ENCODE peak calls at places on chromosomes 2 and 18, in ten cellular contexts. H is heart right ventricle, D is left ventricle myocardium inferior, T is thoracic aorta, C is adrenal gland, M is BE2C, I is IMR-90, O is BJ, R is sigmoid colon, N is neural progenitor cell. P is an unnamed sample.

GRCh38 chr2:217816396-217816869 is 186.4 kb downstream of the TNS1 start:
- DNase-seq in H (peak; percentile 84), D (peak; percentile 60), T (no peak), C (peak; percentile 51), M (no peak), I (peak; percentile 46), O (peak; percentile 15), R (peak; percentile 92), N (no peak), P (no peak)

GRCh38 chr2:42812899-42813479 is 20.6 kb upstream of the HAAO start:
- DNase-seq in H (no peak), D (no peak), T (no peak), C (no peak), M (no peak), I (peak; percentile 31), O (no peak), R (no peak), N (no peak), P (no peak)

GRCh38 chr2:241161646-241162281 is 11.5 kb downstream of the PPP1R7 start:
- DNase-seq in H (peak; percentile 77), D (peak; percentile 80), T (peak; percentile 36), C (peak; percentile 70), M (no peak), I (peak; percentile 87), O (peak; percentile 39), R (peak; percentile 93), N (no peak), P (no peak)

GRCh38 chr2:112174383-112174782 is 36.2 kb downstream of the FBLN7 start:
- DNase-seq in H (no peak), D (no peak), T (no peak), C (no peak), M (no peak), I (no peak), O (no peak), R (no peak), N (no peak), P (peak; percentile 16)

GRCh38 chr18:63155910-63156773 is 163.4 kb downstream of the BCL2 start:
- DNase-seq in H (no peak), D (no peak), T (no peak), C (no peak), M (no peak), I (no peak), O (no peak), R (no peak), N (no peak), P (no peak)

GRCh38 chr2:96899084-96899735 is 29.3 kb upstream of the SEMA4C start:
- DNase-seq in H (no peak), D (no peak), T (peak; percentile 28), C (peak; percentile 78), M (no peak), I (peak; percentile 35), O (no peak), R (no peak), N (no peak), P (no peak)

GRCh38 chr2:44934962-44935853 is 6.3 kb upstream of the SIX3 start:
- DNase-seq in H (no peak), D (no peak), T (no peak), C (no peak), M (no peak), I (no peak), O (no peak), R (peak; percentile 46), N (peak; percentile 83), P (no peak)

GRCh38 chr2:20488782-20489181 is 41.9 kb downstream of the RHOB start:
- DNase-seq in H (no peak), D (no peak), T (no peak), C (no peak), M (no peak), I (no peak), O (no peak), R (peak; percentile 56), N (no peak), P (no peak)

GRCh38 chr18:12895016-12895415 is 11.0 kb upstream of the PTPN2 start:
- DNase-seq in H (no peak), D (no peak), T (no peak), C (no peak), M (no peak), I (no peak), O (no peak), R (no peak), N (no peak), P (no peak)

GRCh38 chr18:12890964-12891363 is 6.9 kb upstream of the PTPN2 start:
- DNase-seq in H (no peak), D (no peak), T (no peak), C (no peak), M (no peak), I (no peak), O (no peak), R (no peak), N (no peak), P (no peak)

GRCh38 chr18:12891561-12891960 is 7.5 kb upstream of the PTPN2 start:
- DNase-seq in H (no peak), D (no peak), T (no peak), C (no peak), M (no peak), I (no peak), O (no peak), R (no peak), N (no peak), P (no peak)

GRCh38 chr18:12886498-12887126 is 2.6 kb upstream of the PTPN2 start:
- DNase-seq in H (no peak), D (no peak), T (no peak), C (no peak), M (peak; percentile 24), I (no peak), O (no peak), R (no peak), N (peak; percentile 16), P (no peak)

DNA sequence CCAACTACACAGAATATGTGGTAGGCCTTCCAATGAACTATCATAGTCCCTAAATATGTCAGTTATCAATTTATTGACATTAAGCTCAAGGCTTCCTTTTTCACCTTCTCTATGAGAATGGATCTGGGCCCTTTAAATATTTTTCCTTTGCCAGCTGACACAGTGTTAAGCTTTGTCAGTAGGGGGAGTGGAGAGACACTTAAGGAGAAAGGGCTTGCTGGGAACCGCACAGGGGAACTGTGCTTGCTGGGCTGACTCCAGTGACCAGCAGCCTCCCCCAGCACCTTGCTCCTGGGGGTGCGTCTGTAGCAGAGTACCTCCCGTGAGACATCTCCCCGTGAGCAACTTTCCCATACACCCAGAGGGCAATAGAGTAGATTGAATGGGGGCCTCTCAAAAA is 6.5 kb upstream of the PTPN2 start:
- DNase-seq in H (no peak), D (no peak), T (no peak), C (no peak), M (no peak), I (no peak), O (no peak), R (no peak), N (no peak), P (no peak)
- TF ChIP-seq CTCF in H (no peak), D (no peak), T (no peak), C (no peak), M (peak; percentile 30), I (peak; percentile 10), O (peak; percentile 22), R (no peak), N (no peak), P (no peak)

GRCh38 chr2:232524771-232525170 is 1.2 kb upstream of the CHRND start:
- DNase-seq in H (no peak), D (no peak), T (no peak), C (no peak), M (no peak), I (no peak), O (no peak), R (no peak), N (no peak), P (no peak)

GRCh38 chr2:232522014-232522854 is 2.0 kb downstream of the PRSS56 start:
- DNase-seq in H (peak; percentile 22), D (peak; percentile 44), T (no peak), C (peak; percentile 66), M (peak; percentile 73), I (no peak), O (no peak), R (no peak), N (peak; percentile 77), P (no peak)

GRCh38 chr2:232522855-232523681 is 2.9 kb downstream of the PRSS56 start:
- DNase-seq in H (no peak), D (no peak), T (no peak), C (no peak), M (no peak), I (no peak), O (no peak), R (no peak), N (no peak), P (no peak)

GRCh38 chr2:232525199-232525598 is 761 bp upstream of the CHRND start:
- DNase-seq in H (no peak), D (no peak), T (no peak), C (no peak), M (no peak), I (no peak), O (no peak), R (no peak), N (no peak), P (no peak)

DNA sequence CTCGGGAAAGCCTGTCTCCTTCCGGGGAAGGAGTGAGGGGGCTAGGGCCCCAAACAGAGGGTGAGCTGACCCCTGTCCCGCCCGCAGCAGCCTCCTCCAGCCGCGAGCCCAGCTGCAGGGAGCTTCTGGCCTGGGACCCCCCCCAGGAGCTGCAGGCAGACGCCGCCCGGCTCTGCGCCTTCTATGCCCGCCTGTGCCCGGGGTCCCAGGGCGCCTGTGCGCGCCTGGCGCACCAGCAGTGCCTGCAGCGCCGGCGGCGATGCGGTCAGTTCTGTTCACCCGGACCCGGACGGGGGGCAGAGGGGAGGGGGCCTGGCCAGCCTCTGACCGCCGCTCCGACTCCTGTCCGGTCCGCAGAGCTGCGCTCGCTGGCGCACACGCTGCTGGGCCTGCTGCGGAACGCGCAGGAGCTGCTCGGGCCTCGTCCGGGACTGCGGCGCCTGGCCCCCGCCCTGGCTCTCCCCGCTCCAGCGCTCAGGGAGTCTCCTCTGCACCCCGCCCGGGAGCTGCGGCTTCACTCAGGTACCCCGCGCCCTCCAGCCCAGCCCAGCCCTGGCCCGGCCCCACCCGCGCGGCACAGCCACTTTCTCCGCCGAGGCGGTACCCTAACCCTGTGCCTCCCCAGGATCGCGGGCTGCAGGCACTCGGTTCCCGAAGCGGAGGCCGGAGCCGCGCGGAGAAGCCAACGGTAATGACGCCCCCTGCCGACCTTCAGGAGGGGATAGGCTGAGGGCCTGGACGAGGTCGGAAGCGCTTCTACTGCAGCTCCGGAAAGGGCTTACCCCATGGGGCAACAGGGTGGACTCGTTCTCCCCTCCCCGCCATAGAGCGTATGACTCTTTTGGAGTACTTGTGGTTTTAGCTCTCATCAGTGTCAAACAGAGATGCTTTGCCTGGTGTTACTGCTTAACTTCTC is 2.0 kb upstream of the CHRND start:
- DNase-seq in H (no peak), D (no peak), T (no peak), C (no peak), M (peak; percentile 80), I (peak; percentile 5), O (no peak), R (no peak), N (peak; percentile 92), P (no peak)
- H3K4me3 ChIP-seq in H (peak overlapping the region; percentile 40), D (peak overlapping the region; percentile 64), T (peak overlapping the region; percentile 54), C (no peak overlapping the region), M (peak overlapping the region; percentile 48), I (no peak overlapping the region), O (no peak overlapping the region), R (peak overlapping the region; percentile 33), N (peak overlapping the region; percentile 56), P (peak overlapping the region; percentile 12)

GRCh38 chr2:70820499-70820898 is at the start of gene CLEC4F:
- DNase-seq in H (no peak), D (no peak), T (no peak), C (no peak), M (no peak), I (no peak), O (no peak), R (no peak), N (no peak), P (no peak)

GRCh38 chr2:70822843-70823629 is 2.6 kb upstream of the CLEC4F start:
- DNase-seq in H (no peak), D (no peak), T (no peak), C (no peak), M (no peak), I (no peak), O (no peak), R (no peak), N (no peak), P (no peak)

GRCh38 chr2:70817284-70817954 is 3.0 kb downstream of the CLEC4F start:
- DNase-seq in H (no peak), D (no peak), T (no peak), C (no peak), M (no peak), I (no peak), O (no peak), R (no peak), N (no peak), P (no peak)
- H3K27me3 ChIP-seq in H (no peaks in the 10 kb centered on the region), D (peaks cover 66% of the 10 kb centered on the region), T (no peaks in the 10 kb centered on the region), C (no peaks in the 10 kb centered on the region), M (no peaks in the 10 kb centered on the region), I (peaks cover 12% of the 10 kb centered on the region), O (peaks cover 13% of the 10 kb centered on the region), R (no peaks in the 10 kb centered on the region), N (no peaks in the 10 kb centered on the region), P (peaks cover 13% of the 10 kb centered on the region)

GRCh38 chr2:199606193-199606780 is 148.5 kb upstream of the SATB2 start:
- DNase-seq in H (no peak), D (no peak), T (no peak), C (no peak), M (no peak), I (no peak), O (no peak), R (no peak), N (peak; percentile 39), P (no peak)
- TF ChIP-seq CTCF in H (no peak), D (no peak), T (no peak), C (no peak), M (peak; percentile 49), I (peak; percentile 12), O (peak; percentile 5), R (no peak), N (peak; percentile 46), P (peak; percentile 30)

P was measured in kidney epithelial cell.